ENCODE peak calls at places on chromosome 22, in seven cellular contexts. Z, W, X, T, S, C and O are unnamed samples.

GRCh38 chr22:46112405-46112804 is 37.9 kb upstream of the PPARA start:
- DNase-seq in Z (no peak), W (no peak), X (no peak), T (peak), S (no peak), C (no peak), O (no peak)

GRCh38 chr22:19743626-19744025 is 17.0 kb upstream of the TBX1 start:
- DNase-seq in Z (no peak), W (no peak), X (no peak), T (no peak), S (no peak), C (no peak), O (no peak)

GRCh38 chr22:35900483-35901168 is 128.0 kb downstream of the RBFOX2 start:
- DNase-seq in Z (no peak), W (no peak), X (no peak), T (peak), S (peak), C (peak), O (no peak)

GRCh38 chr22:46092646-46093410 is 57.5 kb upstream of the PPARA start:
- DNase-seq in Z (no peak), W (no peak), X (no peak), T (peak), S (no peak), C (no peak), O (no peak)

GRCh38 chr22:43776081-43776670 is 35.9 kb downstream of the EFCAB6 start:
- DNase-seq in Z (no peak), W (no peak), X (no peak), T (no peak), S (no peak), C (no peak), O (no peak)

GRCh38 chr22:46528121-46528610 is 9.3 kb downstream of the CELSR1 start:
- DNase-seq in Z (no peak), W (no peak), X (no peak), T (no peak), S (peak), C (peak), O (no peak)

GRCh38 chr22:22926359-22927195 is 39.0 kb downstream of the IGLL5 start:
- DNase-seq in Z (no peak), W (no peak), X (no peak), T (no peak), S (no peak), C (no peak), O (no peak)

GRCh38 chr22:31328545-31328960 is 17.6 kb downstream of the PATZ1 start:
- DNase-seq in Z (no peak), W (no peak), X (no peak), T (no peak), S (no peak), C (no peak), O (no peak)

GRCh38 chr22:47151490-47151889 is 389.0 kb downstream of the TBC1D22A start:
- DNase-seq in Z (no peak), W (no peak), X (no peak), T (peak), S (peak), C (peak), O (no peak)

GRCh38 chr22:32622004-32622761 is 147.6 kb downstream of the FBXO7 start:
- DNase-seq in Z (no peak), W (no peak), X (peak), T (peak), S (no peak), C (peak), O (no peak)

GRCh38 chr22:39205344-39206021 is 39.3 kb downstream of the PDGFB start:
- DNase-seq in Z (no peak), W (no peak), X (no peak), T (peak), S (peak), C (peak), O (no peak)

GRCh38 chr22:30785527-30785926 is 90.9 kb downstream of the OSBP2 start:
- DNase-seq in Z (no peak), W (no peak), X (no peak), T (no peak), S (no peak), C (no peak), O (no peak)

GRCh38 chr22:46575915-46576555 is 38.6 kb upstream of the CELSR1 start:
- DNase-seq in Z (no peak), W (no peak), X (peak), T (no peak), S (no peak), C (no peak), O (no peak)

GRCh38 chr22:38109391-38110000 is 988 bp downstream of the BAIAP2L2 start:
- DNase-seq in Z (no peak), W (no peak), X (peak), T (no peak), S (no peak), C (no peak), O (peak)

GRCh38 chr22:38110008-38110862 is at the start of gene BAIAP2L2:
- DNase-seq in Z (no peak), W (no peak), X (no peak), T (no peak), S (no peak), C (no peak), O (no peak)

GRCh38 chr22:38111941-38112355 is 1.5 kb upstream of the BAIAP2L2 start:
- DNase-seq in Z (no peak), W (no peak), X (no peak), T (no peak), S (no peak), C (no peak), O (no peak)

GRCh38 chr22:38112361-38112760 is 1.9 kb upstream of the BAIAP2L2 start:
- DNase-seq in Z (no peak), W (no peak), X (no peak), T (no peak), S (no peak), C (no peak), O (no peak)

GRCh38 chr22:38110863-38111852 is 674 bp upstream of the BAIAP2L2 start:
- DNase-seq in Z (no peak), W (no peak), X (peak), T (peak), S (no peak), C (no peak), O (no peak)
- H3K4me2 ChIP-seq in Z (no peak), W (no peak), X (no peak), T (no peak), S (no peak), C (no peak), O (no peak)

DNA sequence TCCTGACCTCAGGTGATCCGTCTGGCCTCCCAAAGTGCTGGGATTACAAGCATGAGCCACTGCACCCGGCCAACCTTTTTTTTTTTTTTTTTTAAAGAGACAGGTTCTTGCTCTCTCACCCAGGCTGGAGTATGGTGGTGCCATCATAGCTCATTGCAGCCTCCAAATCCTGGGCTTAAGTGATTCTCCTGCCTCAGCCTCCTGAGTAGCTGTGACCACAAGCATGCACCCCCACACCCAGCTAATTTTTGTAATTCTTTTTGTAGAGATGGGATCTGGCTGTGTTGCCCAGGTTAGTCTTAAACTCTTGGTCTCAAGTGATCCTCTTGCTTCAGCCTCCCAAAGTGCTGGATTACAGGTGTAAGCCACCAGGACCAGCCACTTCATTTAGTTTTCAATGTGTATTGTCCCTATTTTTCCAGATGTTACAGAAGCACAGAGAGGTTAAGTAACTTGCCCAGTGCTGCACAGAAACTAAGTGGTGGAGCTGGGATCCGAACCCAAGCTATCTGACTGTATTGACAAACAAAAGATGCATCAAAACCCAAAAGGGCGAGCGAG is 55.6 kb upstream of the GRK3 start:
- DNase-seq in Z (no peak), W (no peak), X (no peak), T (no peak), S (no peak), C (no peak), O (no peak)
- H3K9ac ChIP-seq in Z (no peak), W (no peak), X (no peak), T (no peak), S (no peak), C (no peak), O (no peak)

DNA sequence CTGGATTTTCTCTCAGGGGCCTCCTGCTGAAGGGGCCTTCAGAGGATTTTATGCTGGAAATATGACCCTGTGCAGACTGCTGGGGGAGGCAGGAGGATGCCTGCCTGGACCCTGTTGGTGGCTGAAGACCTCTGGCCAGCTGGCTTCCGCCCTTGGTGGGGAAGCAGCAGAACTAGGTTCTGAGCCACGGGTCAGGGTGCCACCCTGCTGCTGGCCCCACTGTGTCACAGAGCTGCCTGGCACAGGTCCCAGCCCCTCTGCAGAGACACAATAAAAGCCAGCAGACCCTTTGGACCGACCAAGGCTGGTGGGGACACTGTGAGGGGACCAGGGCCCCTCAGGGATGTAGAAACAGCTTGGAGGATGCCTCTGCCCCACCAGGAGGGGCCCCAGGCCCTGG is 6.9 kb upstream of the SREBF2 start:
- DNase-seq in Z (no peak), W (no peak), X (no peak), T (no peak), S (no peak), C (no peak), O (no peak)
- H2AFZ ChIP-seq in Z (no peak), W (no peak), X (no peak), T (no peak), S (no peak), C (no peak), O (no peak)

GRCh38 chr22:38035530-38035885 is 21.7 kb upstream of the PICK1 start:
- DNase-seq in Z (peak), W (no peak), X (no peak), T (no peak), S (no peak), C (no peak), O (peak)
- H3K4me2 ChIP-seq in Z (no peak), W (no peak), X (peak), T (no peak), S (no peak), C (no peak), O (peak)

DNA sequence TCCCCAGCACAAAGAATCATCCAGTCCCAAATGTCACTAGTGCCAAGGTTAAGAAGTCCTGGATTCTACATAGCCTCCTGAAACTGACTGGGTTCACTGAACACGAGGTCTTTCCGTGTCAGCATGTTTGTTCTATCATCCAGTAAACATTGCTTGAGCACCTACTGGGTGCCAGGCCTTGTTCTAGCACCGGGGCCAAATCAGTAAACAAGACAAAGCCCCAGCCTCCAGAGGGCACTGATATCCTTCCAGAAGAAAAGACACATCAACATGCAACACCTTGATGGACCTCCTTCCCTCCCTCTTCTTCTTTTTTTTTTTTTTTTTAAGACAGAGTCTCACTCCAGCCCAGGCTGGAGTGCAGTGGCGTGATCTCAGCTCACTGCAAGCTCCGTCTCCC is 26.9 kb downstream of the TPST2 start:
- DNase-seq in Z (no peak), W (no peak), X (no peak), T (no peak), S (no peak), C (no peak), O (no peak)
- H3K9ac ChIP-seq in Z (no peak), W (no peak), X (no peak), T (no peak), S (no peak), C (no peak), O (no peak)

DNA sequence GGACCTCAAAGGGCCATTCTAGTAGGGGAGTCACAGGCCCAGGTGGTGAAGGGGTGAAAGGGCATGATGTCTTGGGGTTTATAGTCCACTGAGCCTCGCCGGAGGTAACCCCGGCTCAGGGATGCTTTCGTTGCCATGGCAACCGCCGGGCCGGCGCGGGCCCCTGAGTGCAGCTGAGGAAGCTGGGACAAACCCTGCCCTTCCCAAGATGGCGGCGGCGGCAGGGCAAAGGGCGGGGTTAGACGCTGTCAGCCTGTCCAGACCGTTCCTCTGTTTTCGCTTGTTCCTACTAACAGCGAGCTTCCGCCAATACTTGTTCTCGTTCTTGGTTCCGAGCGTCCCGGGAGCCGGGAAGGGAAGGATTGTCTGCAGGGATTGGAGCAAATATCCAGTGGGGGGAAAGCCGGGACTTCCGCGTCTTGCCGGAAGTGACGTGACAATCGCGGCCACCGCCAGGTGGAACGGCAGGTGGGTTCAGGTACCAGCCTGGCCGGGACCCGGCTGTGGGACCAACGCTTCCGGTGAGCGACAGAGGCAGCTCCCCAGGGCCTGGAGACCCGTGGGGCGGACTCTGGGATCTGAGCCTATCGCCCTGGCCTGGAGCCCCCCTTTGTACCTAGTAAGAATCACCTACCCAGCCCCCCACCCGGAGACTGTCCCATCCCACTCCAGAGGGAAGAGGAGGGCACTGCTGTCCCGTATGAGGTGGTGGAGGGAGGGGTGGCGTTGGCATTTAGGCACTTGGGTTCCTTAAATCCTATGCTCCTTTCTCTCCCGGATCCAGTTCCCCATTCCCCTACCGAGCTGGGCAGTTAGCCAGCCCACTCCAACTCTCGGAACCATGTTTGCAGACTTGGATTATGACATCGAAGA is at the start of gene PICK1:
- DNase-seq in Z (peak), W (peak), X (peak), T (peak), S (peak), C (peak), O (peak)
- H2AFZ ChIP-seq in Z (peak), W (peak), X (peak), T (peak), S (peak), C (peak), O (peak)

GRCh38 chr22:17638182-17638431 is 450 bp upstream of the BCL2L13 start:
- DNase-seq in Z (no peak), W (no peak), X (no peak), T (peak), S (no peak), C (no peak), O (peak)

GRCh38 chr22:17633998-17634323 is 4.6 kb upstream of the BCL2L13 start:
- DNase-seq in Z (no peak), W (no peak), X (no peak), T (no peak), S (no peak), C (no peak), O (no peak)

GRCh38 chr22:17638432-17639237 is at the start of gene BCL2L13:
- DNase-seq in Z (peak), W (peak), X (peak), T (peak), S (peak), C (peak), O (peak)

GRCh38 chr22:17634696-17635095 is 3.9 kb upstream of the BCL2L13 start:
- DNase-seq in Z (no peak), W (no peak), X (no peak), T (peak), S (no peak), C (no peak), O (no peak)

DNA sequence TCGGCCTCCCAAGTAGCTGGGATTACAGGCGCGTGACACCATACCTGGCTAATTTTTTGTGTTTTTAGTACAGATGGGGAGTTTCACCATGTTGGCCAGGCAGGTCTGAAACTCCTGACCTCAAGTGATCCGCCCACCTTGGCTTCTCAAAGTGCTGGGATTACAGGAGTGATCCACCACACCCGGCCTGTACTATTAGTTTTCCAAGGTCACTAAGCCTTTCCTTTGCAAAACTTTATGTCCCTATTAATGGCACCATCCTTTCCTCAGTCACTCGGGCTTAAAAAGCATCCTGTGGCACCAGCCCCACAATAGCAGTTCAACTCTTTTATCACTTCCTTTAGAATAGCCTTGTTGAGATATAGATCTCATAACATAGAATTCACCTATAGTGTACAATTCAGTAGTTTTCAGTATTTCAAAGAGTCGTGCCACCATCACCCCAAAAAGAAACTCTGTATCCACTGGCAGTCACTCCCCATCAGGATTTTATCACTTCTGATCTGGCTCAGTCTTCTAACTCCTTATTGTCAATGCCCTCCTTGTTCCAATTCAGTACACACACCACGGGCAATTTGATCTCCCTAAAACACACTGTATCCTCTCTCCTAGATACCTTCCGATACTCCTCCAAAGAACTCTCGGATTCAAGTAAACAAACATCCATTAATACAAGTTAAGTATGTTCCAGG is 921 bp upstream of the BCL2L13 start:
- DNase-seq in Z (no peak), W (no peak), X (no peak), T (no peak), S (no peak), C (no peak), O (no peak)
- H3K4me2 ChIP-seq in Z (peak), W (peak), X (peak), T (peak), S (peak), C (peak), O (peak)